ENCODE peak calls at places on chromosomes 11 and 22, in seven cellular contexts. One of them, this sample, is unnamed.

GRCh38 chr22:46074771-46075551 is 75.4 kb upstream of the PPARA start:
- DNase-seq in A549: no peak
- DNase-seq in HepG2: no peak
- DNase-seq in RWPE1: no peak
- DNase-seq in GM12878: no peak
- DNase-seq in stomach: peak; percentile 33
- DNase-seq in PC-3: no peak
- DNase-seq in this sample: no peak

GRCh38 chr11:19714093-19714386 is 1.4 kb downstream of the NAV2 start:
- DNase-seq in A549: no peak
- DNase-seq in HepG2: no peak
- DNase-seq in RWPE1: no peak
- DNase-seq in GM12878: no peak
- DNase-seq in stomach: no peak
- DNase-seq in PC-3: peak; percentile 16
- DNase-seq in this sample: no peak

GRCh38 chr11:27331984-27332383 is 31.0 kb downstream of the CCDC34 start:
- DNase-seq in A549: no peak
- DNase-seq in HepG2: peak; percentile 12
- DNase-seq in RWPE1: no peak
- DNase-seq in GM12878: no peak
- DNase-seq in stomach: no peak
- DNase-seq in PC-3: no peak
- DNase-seq in this sample: no peak

GRCh38 chr11:112499153-112499907 is 238.7 kb upstream of the PLET1 start:
- DNase-seq in A549: no peak
- DNase-seq in HepG2: no peak
- DNase-seq in RWPE1: no peak
- DNase-seq in GM12878: no peak
- DNase-seq in stomach: no peak
- DNase-seq in PC-3: no peak
- DNase-seq in this sample: no peak

GRCh38 chr11:106697058-106697457 is 321.2 kb downstream of the GUCY1A2 start:
- DNase-seq in A549: no peak
- DNase-seq in HepG2: no peak
- DNase-seq in RWPE1: peak; percentile 30
- DNase-seq in GM12878: no peak
- DNase-seq in stomach: no peak
- DNase-seq in PC-3: peak; percentile 50
- DNase-seq in this sample: no peak

GRCh38 chr11:120372296-120372695 is 36.1 kb downstream of the ARHGEF12 start:
- DNase-seq in A549: no peak
- DNase-seq in HepG2: peak; percentile 64
- DNase-seq in RWPE1: no peak
- DNase-seq in GM12878: no peak
- DNase-seq in stomach: no peak
- DNase-seq in PC-3: no peak
- DNase-seq in this sample: no peak

GRCh38 chr11:65362320-65362931 is 7.9 kb downstream of the TIGD3 start:
- DNase-seq in A549: no peak
- DNase-seq in HepG2: no peak
- DNase-seq in RWPE1: no peak
- DNase-seq in GM12878: peak; percentile 67
- DNase-seq in stomach: no peak
- DNase-seq in PC-3: no peak
- DNase-seq in this sample: no peak

GRCh38 chr22:49934144-49934890 is 15.9 kb downstream of the CRELD2 start:
- DNase-seq in A549: no peak
- DNase-seq in HepG2: no peak
- DNase-seq in RWPE1: no peak
- DNase-seq in GM12878: no peak
- DNase-seq in stomach: peak; percentile 83
- DNase-seq in PC-3: peak; percentile 18
- DNase-seq in this sample: no peak

GRCh38 chr22:46088541-46089311 is 61.6 kb upstream of the PPARA start:
- DNase-seq in A549: no peak
- DNase-seq in HepG2: no peak
- DNase-seq in RWPE1: no peak
- DNase-seq in GM12878: no peak
- DNase-seq in stomach: peak; percentile 79
- DNase-seq in PC-3: no peak
- DNase-seq in this sample: no peak

GRCh38 chr11:44755553-44756505 is 29.1 kb downstream of the TSPAN18 start:
- DNase-seq in A549: no peak
- DNase-seq in HepG2: no peak
- DNase-seq in RWPE1: no peak
- DNase-seq in GM12878: no peak
- DNase-seq in stomach: no peak
- DNase-seq in PC-3: no peak
- DNase-seq in this sample: no peak

GRCh38 chr11:132125855-132126841 is 755.7 kb downstream of the NTM start:
- DNase-seq in A549: no peak
- DNase-seq in HepG2: no peak
- DNase-seq in RWPE1: no peak
- DNase-seq in GM12878: no peak
- DNase-seq in stomach: no peak
- DNase-seq in PC-3: peak; percentile 11
- DNase-seq in this sample: no peak

GRCh38 chr11:61555051-61555969 is 25.6 kb downstream of the SYT7 start:
- DNase-seq in A549: peak; percentile 35
- DNase-seq in HepG2: no peak
- DNase-seq in RWPE1: no peak
- DNase-seq in GM12878: no peak
- DNase-seq in stomach: no peak
- DNase-seq in PC-3: peak; percentile 44
- DNase-seq in this sample: no peak

GRCh38 chr11:14584595-14584994 is 59.0 kb upstream of the PDE3B start:
- DNase-seq in A549: no peak
- DNase-seq in HepG2: peak; percentile 88
- DNase-seq in RWPE1: no peak
- DNase-seq in GM12878: no peak
- DNase-seq in stomach: no peak
- DNase-seq in PC-3: no peak
- DNase-seq in this sample: no peak

GRCh38 chr11:37465221-37465620 is 867.2 kb upstream of the RAG2 start:
- DNase-seq in A549: no peak
- DNase-seq in HepG2: no peak
- DNase-seq in RWPE1: no peak
- DNase-seq in GM12878: no peak
- DNase-seq in stomach: no peak
- DNase-seq in PC-3: no peak
- DNase-seq in this sample: no peak

GRCh38 chr11:43508511-43508918 is 149.8 kb downstream of the TTC17 start:
- DNase-seq in A549: no peak
- DNase-seq in HepG2: no peak
- DNase-seq in RWPE1: peak; percentile 51
- DNase-seq in GM12878: no peak
- DNase-seq in stomach: no peak
- DNase-seq in PC-3: peak; percentile 45
- DNase-seq in this sample: no peak

GRCh38 chr11:48028909-48029685 is 48.7 kb downstream of the PTPRJ start:
- DNase-seq in A549: no peak
- DNase-seq in HepG2: no peak
- DNase-seq in RWPE1: no peak
- DNase-seq in GM12878: no peak
- DNase-seq in stomach: no peak
- DNase-seq in PC-3: no peak
- DNase-seq in this sample: no peak

GRCh38 chr11:32173435-32173834 is 82.6 kb downstream of the RCN1 start:
- DNase-seq in A549: peak; percentile 29
- DNase-seq in HepG2: peak; percentile 38
- DNase-seq in RWPE1: peak; percentile 44
- DNase-seq in GM12878: no peak
- DNase-seq in stomach: peak; percentile 61
- DNase-seq in PC-3: peak; percentile 72
- DNase-seq in this sample: no peak
- TF ChIP-seq CTCF in A549: peak; percentile 69
- TF ChIP-seq CTCF in HepG2: peak; percentile 84
- TF ChIP-seq CTCF in RWPE1: peak; percentile 46
- TF ChIP-seq CTCF in GM12878: peak; percentile 49
- TF ChIP-seq CTCF in stomach: peak; percentile 44
- TF ChIP-seq CTCF in PC-3: peak; percentile 81
- TF ChIP-seq CTCF in this sample: peak; percentile 47

DNA sequence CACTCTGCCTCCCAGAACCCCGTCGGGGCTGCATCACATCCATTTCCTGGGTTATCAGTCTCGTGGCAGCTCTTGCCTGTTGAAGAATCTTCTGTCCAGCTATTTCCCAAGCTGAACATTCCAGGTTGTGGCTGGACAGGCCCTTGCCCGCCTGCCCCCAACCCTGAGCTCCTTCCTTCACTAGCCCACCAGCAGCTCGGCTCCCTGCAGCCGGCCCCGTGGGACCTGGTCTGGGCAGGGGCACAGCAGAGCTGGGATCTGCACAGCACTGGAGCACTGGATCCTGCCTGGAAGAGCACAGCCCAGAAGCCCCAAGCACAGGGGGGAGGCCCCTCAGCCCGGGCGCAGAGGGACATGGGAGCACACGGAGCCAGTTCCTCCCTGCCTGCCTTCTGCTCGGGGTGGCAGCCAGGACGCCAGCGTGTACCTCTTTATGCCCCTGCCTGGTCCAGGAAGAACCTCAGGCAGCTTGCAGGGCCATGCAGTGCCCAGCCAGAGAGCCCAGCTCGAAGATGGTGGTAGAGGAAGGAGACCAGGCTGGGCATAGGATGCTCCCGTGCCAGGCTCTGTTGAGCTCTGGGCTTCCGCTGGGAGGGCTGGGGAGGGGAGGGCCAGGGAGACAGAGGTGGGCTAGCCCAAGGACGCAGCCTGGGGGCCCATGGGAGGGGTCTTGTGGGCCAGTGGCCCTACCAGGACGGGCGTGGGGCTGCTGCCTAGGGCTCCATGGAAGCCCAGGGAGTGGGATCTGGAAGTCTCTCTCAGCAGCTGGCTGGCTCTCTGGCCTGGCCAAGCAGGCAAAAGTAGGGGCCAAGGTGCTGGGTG is 16.6 kb upstream of the GNB1L start:
- DNase-seq in A549: no peak
- DNase-seq in HepG2: no peak
- DNase-seq in RWPE1: no peak
- DNase-seq in GM12878: no peak
- DNase-seq in stomach: no peak
- DNase-seq in PC-3: no peak
- DNase-seq in this sample: no peak
- H3K27ac ChIP-seq in A549: no peak overlapping the region
- H3K27ac ChIP-seq in HepG2: no peak overlapping the region
- H3K27ac ChIP-seq in RWPE1: peak overlapping the region; percentile 54
- H3K27ac ChIP-seq in GM12878: no peak overlapping the region
- H3K27ac ChIP-seq in stomach: no peak overlapping the region
- H3K27ac ChIP-seq in PC-3: no peak overlapping the region
- H3K27ac ChIP-seq in this sample: no peak overlapping the region

GRCh38 chr11:110712643-110713468 is 619 bp upstream of the ARHGAP20 start:
- DNase-seq in A549: no peak
- DNase-seq in HepG2: no peak
- DNase-seq in RWPE1: no peak
- DNase-seq in GM12878: no peak
- DNase-seq in stomach: no peak
- DNase-seq in PC-3: no peak
- DNase-seq in this sample: no peak

GRCh38 chr11:110711448-110711775 is 825 bp downstream of the ARHGAP20 start:
- DNase-seq in A549: no peak
- DNase-seq in HepG2: no peak
- DNase-seq in RWPE1: no peak
- DNase-seq in GM12878: no peak
- DNase-seq in stomach: no peak
- DNase-seq in PC-3: no peak
- DNase-seq in this sample: no peak

GRCh38 chr11:110710520-110711381 is 1.5 kb downstream of the ARHGAP20 start:
- DNase-seq in A549: no peak
- DNase-seq in HepG2: peak; percentile 9
- DNase-seq in RWPE1: peak; percentile 28
- DNase-seq in GM12878: no peak
- DNase-seq in stomach: peak; percentile 51
- DNase-seq in PC-3: no peak
- DNase-seq in this sample: no peak

GRCh38 chr11:110713469-110713776 is 1.2 kb upstream of the ARHGAP20 start:
- DNase-seq in A549: no peak
- DNase-seq in HepG2: no peak
- DNase-seq in RWPE1: no peak
- DNase-seq in GM12878: no peak
- DNase-seq in stomach: no peak
- DNase-seq in PC-3: no peak
- DNase-seq in this sample: no peak

DNA sequence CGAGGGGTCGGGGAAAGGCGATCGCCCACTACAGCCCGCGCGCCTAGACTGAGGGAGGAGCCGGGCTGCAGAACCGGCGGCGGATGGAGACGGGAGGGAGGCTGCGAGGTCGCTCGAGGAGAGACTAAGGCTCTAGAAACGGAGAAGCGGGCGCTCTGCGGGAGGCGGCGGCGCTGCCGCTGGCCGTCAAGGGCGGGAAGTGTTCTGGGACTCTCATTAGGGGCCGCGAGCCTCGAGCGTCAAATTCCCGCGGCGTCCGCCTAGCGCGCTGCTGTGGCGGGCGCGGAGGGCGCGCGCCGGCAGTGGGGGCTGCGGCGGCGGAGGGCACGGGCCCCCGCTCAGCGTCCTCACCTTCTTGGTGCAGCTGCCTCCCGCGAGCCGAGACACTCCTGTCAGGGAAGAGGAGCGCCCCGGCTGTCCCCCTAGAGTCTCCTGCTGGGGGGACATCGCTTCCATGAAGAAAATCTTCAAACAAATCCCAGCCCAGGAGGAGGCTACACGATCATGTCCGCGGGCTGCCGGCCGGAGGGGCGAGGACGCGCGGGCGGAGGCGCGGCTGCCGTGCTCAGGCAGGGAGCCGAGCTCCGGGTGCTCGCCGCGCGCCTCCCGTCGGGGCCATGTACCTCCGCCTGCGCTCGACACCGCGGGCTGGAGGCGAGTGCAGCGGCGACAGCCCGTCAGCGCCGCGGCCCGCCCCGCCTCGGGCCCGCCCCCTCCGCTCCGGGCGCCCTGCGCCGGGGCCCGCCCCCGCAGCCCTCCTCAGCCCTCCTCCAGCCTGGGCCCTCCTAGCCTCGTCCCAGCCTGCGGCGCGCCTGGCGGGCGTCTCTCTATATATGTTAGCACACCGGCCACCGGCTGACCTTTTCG is at the start of gene ARHGAP20:
- DNase-seq in A549: peak; percentile 15
- DNase-seq in HepG2: peak; percentile 6
- DNase-seq in RWPE1: peak; percentile 45
- DNase-seq in GM12878: no peak
- DNase-seq in stomach: peak; percentile 76
- DNase-seq in PC-3: peak; percentile 12
- DNase-seq in this sample: peak; percentile 15
- TF ChIP-seq CTCF in A549: no peak
- TF ChIP-seq CTCF in HepG2: no peak
- TF ChIP-seq CTCF in RWPE1: no peak
- TF ChIP-seq CTCF in GM12878: no peak
- TF ChIP-seq CTCF in stomach: no peak
- TF ChIP-seq CTCF in PC-3: no peak
- TF ChIP-seq CTCF in this sample: no peak

DNA sequence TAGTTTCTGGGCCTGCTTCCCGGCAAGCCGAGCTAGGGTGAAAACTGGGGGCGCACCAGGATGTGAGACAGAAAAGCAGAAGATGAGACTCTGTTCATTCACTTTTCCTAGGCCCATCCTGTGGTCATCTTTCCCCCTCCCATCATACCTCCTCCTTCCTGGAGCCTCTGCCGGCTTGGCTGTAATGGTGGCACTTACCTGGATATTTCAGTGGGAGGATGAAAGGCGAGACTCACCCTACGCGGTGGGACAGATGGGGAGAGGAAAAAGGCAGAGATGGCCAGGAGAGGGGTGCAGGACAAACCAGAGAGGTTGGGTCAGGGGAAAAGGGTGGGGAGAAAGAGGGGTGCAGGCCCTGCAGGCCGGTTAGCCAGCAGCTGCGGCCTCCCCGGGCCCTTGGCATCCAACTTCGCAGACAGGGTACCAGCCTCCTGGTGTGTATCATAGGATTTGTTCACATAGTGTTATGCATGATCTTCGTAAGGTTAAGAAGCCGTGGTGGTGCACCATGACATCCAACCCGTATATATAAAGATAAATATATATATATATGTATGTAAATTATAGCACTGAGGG is 41.5 kb upstream of the NNMT start:
- DNase-seq in A549: no peak
- DNase-seq in HepG2: no peak
- DNase-seq in RWPE1: no peak
- DNase-seq in GM12878: no peak
- DNase-seq in stomach: no peak
- DNase-seq in PC-3: no peak
- DNase-seq in this sample: no peak
- H3K27ac ChIP-seq in A549: no peak overlapping the region
- H3K27ac ChIP-seq in HepG2: no peak overlapping the region
- H3K27ac ChIP-seq in RWPE1: peak overlapping the region; percentile 65
- H3K27ac ChIP-seq in GM12878: no peak overlapping the region
- H3K27ac ChIP-seq in stomach: no peak overlapping the region
- H3K27ac ChIP-seq in PC-3: no peak overlapping the region
- H3K27ac ChIP-seq in this sample: peak overlapping the region; percentile 60

This sample was measured in thoracic aorta.